ENCODE peak calls at places on chromosome 16, in seven cellular contexts. One of them, this sample, is unnamed.

GRCh38 chr16:89534147-89534788 is 26.1 kb downstream of the SPG7 start:
- DNase-seq in PC-9: no peak
- DNase-seq in CD8-positive, alpha-beta memory T cell: no peak
- DNase-seq in stimulated activated CD8-positive, alpha-beta memory T cell treated with anti-CD3 and anti-CD28 coated beads, Interleukin-12 subunit alpha, Interleukin-12 subunit beta, amount 100 ng/mL, for 1 hour: peak
- DNase-seq in RPMI8226: no peak
- DNase-seq in pulmonary artery endothelial cell: no peak
- DNase-seq in NCI-H2081: no peak
- DNase-seq in this sample: no peak

GRCh38 chr16:8644151-8644512 is 22.6 kb downstream of the METTL22 start:
- DNase-seq in PC-9: no peak
- DNase-seq in NCI-H2081: no peak
- DNase-seq in CD8-positive, alpha-beta memory T cell: no peak
- DNase-seq in RPMI8226: no peak
- DNase-seq in pulmonary artery endothelial cell: no peak
- DNase-seq in stimulated activated CD8-positive, alpha-beta memory T cell treated with anti-CD3 and anti-CD28 coated beads, Interleukin-12 subunit alpha, Interleukin-12 subunit beta, amount 100 ng/mL, for 1 hour: no peak
- DNase-seq in this sample: no peak

GRCh38 chr16:21611546-21612384 is 12.4 kb downstream of the METTL9 start:
- DNase-seq in NCI-H2081: no peak
- DNase-seq in CD8-positive, alpha-beta memory T cell: no peak
- DNase-seq in PC-9: peak
- DNase-seq in stimulated activated CD8-positive, alpha-beta memory T cell treated with anti-CD3 and anti-CD28 coated beads, Interleukin-12 subunit alpha, Interleukin-12 subunit beta, amount 100 ng/mL, for 1 hour: no peak
- DNase-seq in RPMI8226: no peak
- DNase-seq in pulmonary artery endothelial cell: no peak
- DNase-seq in this sample: no peak

GRCh38 chr16:30941600-30942420 is 7.1 kb upstream of the ORAI3 start:
- DNase-seq in pulmonary artery endothelial cell: no peak
- DNase-seq in PC-9: peak
- DNase-seq in RPMI8226: peak
- DNase-seq in stimulated activated CD8-positive, alpha-beta memory T cell treated with anti-CD3 and anti-CD28 coated beads, Interleukin-12 subunit alpha, Interleukin-12 subunit beta, amount 100 ng/mL, for 1 hour: peak
- DNase-seq in CD8-positive, alpha-beta memory T cell: peak
- DNase-seq in NCI-H2081: peak
- DNase-seq in this sample: peak

GRCh38 chr16:85777583-85778310 is 21.6 kb downstream of the EMC8 start:
- DNase-seq in RPMI8226: no peak
- DNase-seq in PC-9: peak
- DNase-seq in stimulated activated CD8-positive, alpha-beta memory T cell treated with anti-CD3 and anti-CD28 coated beads, Interleukin-12 subunit alpha, Interleukin-12 subunit beta, amount 100 ng/mL, for 1 hour: no peak
- DNase-seq in NCI-H2081: no peak
- DNase-seq in CD8-positive, alpha-beta memory T cell: no peak
- DNase-seq in pulmonary artery endothelial cell: no peak
- DNase-seq in this sample: peak

GRCh38 chr16:20002936-20003335 is 70.8 kb downstream of the GPR139 start:
- DNase-seq in PC-9: no peak
- DNase-seq in CD8-positive, alpha-beta memory T cell: no peak
- DNase-seq in RPMI8226: no peak
- DNase-seq in NCI-H2081: no peak
- DNase-seq in stimulated activated CD8-positive, alpha-beta memory T cell treated with anti-CD3 and anti-CD28 coated beads, Interleukin-12 subunit alpha, Interleukin-12 subunit beta, amount 100 ng/mL, for 1 hour: no peak
- DNase-seq in pulmonary artery endothelial cell: no peak
- DNase-seq in this sample: no peak

GRCh38 chr16:19361587-19361986 is 56.1 kb upstream of the TMC5 start:
- DNase-seq in stimulated activated CD8-positive, alpha-beta memory T cell treated with anti-CD3 and anti-CD28 coated beads, Interleukin-12 subunit alpha, Interleukin-12 subunit beta, amount 100 ng/mL, for 1 hour: no peak
- DNase-seq in CD8-positive, alpha-beta memory T cell: no peak
- DNase-seq in NCI-H2081: no peak
- DNase-seq in pulmonary artery endothelial cell: no peak
- DNase-seq in PC-9: no peak
- DNase-seq in RPMI8226: no peak
- DNase-seq in this sample: no peak

GRCh38 chr16:67561824-67562525 is 351 bp upstream of the CTCF start:
- DNase-seq in pulmonary artery endothelial cell: peak
- DNase-seq in CD8-positive, alpha-beta memory T cell: peak
- DNase-seq in stimulated activated CD8-positive, alpha-beta memory T cell treated with anti-CD3 and anti-CD28 coated beads, Interleukin-12 subunit alpha, Interleukin-12 subunit beta, amount 100 ng/mL, for 1 hour: peak
- DNase-seq in PC-9: peak
- DNase-seq in NCI-H2081: peak
- DNase-seq in RPMI8226: peak
- DNase-seq in this sample: peak

GRCh38 chr16:75169899-75170405 is 21.6 kb downstream of the ZFP1 start:
- DNase-seq in stimulated activated CD8-positive, alpha-beta memory T cell treated with anti-CD3 and anti-CD28 coated beads, Interleukin-12 subunit alpha, Interleukin-12 subunit beta, amount 100 ng/mL, for 1 hour: no peak
- DNase-seq in pulmonary artery endothelial cell: no peak
- DNase-seq in NCI-H2081: no peak
- DNase-seq in RPMI8226: no peak
- DNase-seq in PC-9: no peak
- DNase-seq in CD8-positive, alpha-beta memory T cell: no peak
- DNase-seq in this sample: no peak

GRCh38 chr16:66661210-66661560 is 35.4 kb downstream of the CMTM4 start:
- DNase-seq in PC-9: no peak
- DNase-seq in pulmonary artery endothelial cell: no peak
- DNase-seq in CD8-positive, alpha-beta memory T cell: no peak
- DNase-seq in RPMI8226: no peak
- DNase-seq in NCI-H2081: no peak
- DNase-seq in stimulated activated CD8-positive, alpha-beta memory T cell treated with anti-CD3 and anti-CD28 coated beads, Interleukin-12 subunit alpha, Interleukin-12 subunit beta, amount 100 ng/mL, for 1 hour: no peak
- DNase-seq in this sample: no peak

GRCh38 chr16:72847187-72848044 is 200.5 kb downstream of the ZFHX3 start:
- DNase-seq in stimulated activated CD8-positive, alpha-beta memory T cell treated with anti-CD3 and anti-CD28 coated beads, Interleukin-12 subunit alpha, Interleukin-12 subunit beta, amount 100 ng/mL, for 1 hour: no peak
- DNase-seq in PC-9: peak
- DNase-seq in pulmonary artery endothelial cell: no peak
- DNase-seq in RPMI8226: peak
- DNase-seq in NCI-H2081: peak
- DNase-seq in CD8-positive, alpha-beta memory T cell: no peak
- DNase-seq in this sample: peak

GRCh38 chr16:69691980-69692911 is 34.1 kb downstream of the NQO1 start:
- DNase-seq in NCI-H2081: no peak
- DNase-seq in PC-9: no peak
- DNase-seq in stimulated activated CD8-positive, alpha-beta memory T cell treated with anti-CD3 and anti-CD28 coated beads, Interleukin-12 subunit alpha, Interleukin-12 subunit beta, amount 100 ng/mL, for 1 hour: no peak
- DNase-seq in CD8-positive, alpha-beta memory T cell: no peak
- DNase-seq in pulmonary artery endothelial cell: no peak
- DNase-seq in RPMI8226: no peak
- DNase-seq in this sample: no peak

GRCh38 chr16:7866144-7866543 is 533.5 kb downstream of the RBFOX1 start:
- DNase-seq in RPMI8226: no peak
- DNase-seq in CD8-positive, alpha-beta memory T cell: no peak
- DNase-seq in PC-9: no peak
- DNase-seq in stimulated activated CD8-positive, alpha-beta memory T cell treated with anti-CD3 and anti-CD28 coated beads, Interleukin-12 subunit alpha, Interleukin-12 subunit beta, amount 100 ng/mL, for 1 hour: no peak
- DNase-seq in pulmonary artery endothelial cell: no peak
- DNase-seq in NCI-H2081: no peak
- DNase-seq in this sample: no peak

GRCh38 chr16:73846292-73846849 is 450.2 kb upstream of the PSMD7 start:
- DNase-seq in PC-9: no peak
- DNase-seq in RPMI8226: no peak
- DNase-seq in CD8-positive, alpha-beta memory T cell: no peak
- DNase-seq in stimulated activated CD8-positive, alpha-beta memory T cell treated with anti-CD3 and anti-CD28 coated beads, Interleukin-12 subunit alpha, Interleukin-12 subunit beta, amount 100 ng/mL, for 1 hour: no peak
- DNase-seq in NCI-H2081: no peak
- DNase-seq in pulmonary artery endothelial cell: no peak
- DNase-seq in this sample: no peak

GRCh38 chr16:60485877-60486489 is 1550.3 kb downstream of the CDH8 start:
- DNase-seq in stimulated activated CD8-positive, alpha-beta memory T cell treated with anti-CD3 and anti-CD28 coated beads, Interleukin-12 subunit alpha, Interleukin-12 subunit beta, amount 100 ng/mL, for 1 hour: no peak
- DNase-seq in CD8-positive, alpha-beta memory T cell: no peak
- DNase-seq in pulmonary artery endothelial cell: no peak
- DNase-seq in PC-9: no peak
- DNase-seq in RPMI8226: no peak
- DNase-seq in NCI-H2081: no peak
- DNase-seq in this sample: no peak

GRCh38 chr16:74480150-74481029 is 59.1 kb upstream of the CLEC18B start:
- DNase-seq in RPMI8226: no peak
- DNase-seq in CD8-positive, alpha-beta memory T cell: no peak
- DNase-seq in stimulated activated CD8-positive, alpha-beta memory T cell treated with anti-CD3 and anti-CD28 coated beads, Interleukin-12 subunit alpha, Interleukin-12 subunit beta, amount 100 ng/mL, for 1 hour: no peak
- DNase-seq in pulmonary artery endothelial cell: no peak
- DNase-seq in NCI-H2081: no peak
- DNase-seq in PC-9: peak
- DNase-seq in this sample: peak

GRCh38 chr16:89931964-89932363 is 8.8 kb downstream of the TUBB3 start:
- DNase-seq in pulmonary artery endothelial cell: no peak
- DNase-seq in stimulated activated CD8-positive, alpha-beta memory T cell treated with anti-CD3 and anti-CD28 coated beads, Interleukin-12 subunit alpha, Interleukin-12 subunit beta, amount 100 ng/mL, for 1 hour: no peak
- DNase-seq in CD8-positive, alpha-beta memory T cell: no peak
- DNase-seq in RPMI8226: no peak
- DNase-seq in NCI-H2081: no peak
- DNase-seq in PC-9: no peak
- DNase-seq in this sample: no peak

GRCh38 chr16:22008215-22009142 is 568 bp downstream of the MOSMO start:
- DNase-seq in RPMI8226: peak
- DNase-seq in PC-9: no peak
- DNase-seq in CD8-positive, alpha-beta memory T cell: peak
- DNase-seq in pulmonary artery endothelial cell: no peak
- DNase-seq in NCI-H2081: no peak
- DNase-seq in stimulated activated CD8-positive, alpha-beta memory T cell treated with anti-CD3 and anti-CD28 coated beads, Interleukin-12 subunit alpha, Interleukin-12 subunit beta, amount 100 ng/mL, for 1 hour: no peak
- DNase-seq in this sample: peak

GRCh38 chr16:79805621-79806020 is 205.1 kb upstream of the MAF start:
- DNase-seq in PC-9: no peak
- DNase-seq in CD8-positive, alpha-beta memory T cell: no peak
- DNase-seq in NCI-H2081: no peak
- DNase-seq in pulmonary artery endothelial cell: no peak
- DNase-seq in RPMI8226: no peak
- DNase-seq in stimulated activated CD8-positive, alpha-beta memory T cell treated with anti-CD3 and anti-CD28 coated beads, Interleukin-12 subunit alpha, Interleukin-12 subunit beta, amount 100 ng/mL, for 1 hour: no peak
- DNase-seq in this sample: no peak

GRCh38 chr16:68744744-68745280 is 7.7 kb downstream of the CDH1 start:
- DNase-seq in RPMI8226: no peak
- DNase-seq in NCI-H2081: peak
- DNase-seq in CD8-positive, alpha-beta memory T cell: no peak
- DNase-seq in pulmonary artery endothelial cell: no peak
- DNase-seq in stimulated activated CD8-positive, alpha-beta memory T cell treated with anti-CD3 and anti-CD28 coated beads, Interleukin-12 subunit alpha, Interleukin-12 subunit beta, amount 100 ng/mL, for 1 hour: no peak
- DNase-seq in PC-9: peak
- DNase-seq in this sample: no peak

GRCh38 chr16:27204232-27204915 is 1.0 kb downstream of the KDM8 start:
- DNase-seq in stimulated activated CD8-positive, alpha-beta memory T cell treated with anti-CD3 and anti-CD28 coated beads, Interleukin-12 subunit alpha, Interleukin-12 subunit beta, amount 100 ng/mL, for 1 hour: no peak
- DNase-seq in pulmonary artery endothelial cell: no peak
- DNase-seq in NCI-H2081: no peak
- DNase-seq in PC-9: no peak
- DNase-seq in RPMI8226: peak
- DNase-seq in CD8-positive, alpha-beta memory T cell: no peak
- DNase-seq in this sample: no peak

GRCh38 chr16:89922477-89922883 is 662 bp upstream of the TUBB3 start:
- DNase-seq in pulmonary artery endothelial cell: peak
- DNase-seq in stimulated activated CD8-positive, alpha-beta memory T cell treated with anti-CD3 and anti-CD28 coated beads, Interleukin-12 subunit alpha, Interleukin-12 subunit beta, amount 100 ng/mL, for 1 hour: no peak
- DNase-seq in NCI-H2081: no peak
- DNase-seq in PC-9: peak
- DNase-seq in RPMI8226: no peak
- DNase-seq in CD8-positive, alpha-beta memory T cell: no peak
- DNase-seq in this sample: peak

GRCh38 chr16:22653876-22654275 is 143.2 kb downstream of the NPIPB5 start:
- DNase-seq in NCI-H2081: no peak
- DNase-seq in PC-9: no peak
- DNase-seq in stimulated activated CD8-positive, alpha-beta memory T cell treated with anti-CD3 and anti-CD28 coated beads, Interleukin-12 subunit alpha, Interleukin-12 subunit beta, amount 100 ng/mL, for 1 hour: no peak
- DNase-seq in pulmonary artery endothelial cell: no peak
- DNase-seq in RPMI8226: no peak
- DNase-seq in CD8-positive, alpha-beta memory T cell: no peak
- DNase-seq in this sample: no peak